ENCODE peak calls at places on chromosomes 11 and 22, in seven cellular contexts. One of them, this sample, is unnamed.

GRCh38 chr11:12808519-12808918 is 134.3 kb downstream of the TEAD1 start:
- DNase-seq in right lobe of liver: no peak
- DNase-seq in AG04449: no peak
- DNase-seq in nephron progenitor cell: no peak
- DNase-seq in lower leg skin: no peak
- DNase-seq in mesothelial cell of epicardium: no peak
- DNase-seq in body of pancreas: no peak
- DNase-seq in this sample: no peak

GRCh38 chr11:105975128-105975527 is 46.9 kb downstream of the MSANTD4 start:
- DNase-seq in right lobe of liver: no peak
- DNase-seq in AG04449: no peak
- DNase-seq in nephron progenitor cell: no peak
- DNase-seq in lower leg skin: no peak
- DNase-seq in mesothelial cell of epicardium: no peak
- DNase-seq in body of pancreas: no peak
- DNase-seq in this sample: no peak

GRCh38 chr11:304915-305833 is 2.4 kb upstream of the IFITM2 start:
- DNase-seq in right lobe of liver: peak
- DNase-seq in AG04449: peak
- DNase-seq in nephron progenitor cell: peak
- DNase-seq in lower leg skin: no peak
- DNase-seq in mesothelial cell of epicardium: no peak
- DNase-seq in body of pancreas: peak
- DNase-seq in this sample: peak

GRCh38 chr11:765025-765801 is 12.1 kb downstream of the GATD1 start:
- DNase-seq in right lobe of liver: peak
- DNase-seq in AG04449: no peak
- DNase-seq in nephron progenitor cell: peak
- DNase-seq in lower leg skin: peak
- DNase-seq in mesothelial cell of epicardium: no peak
- DNase-seq in body of pancreas: peak
- DNase-seq in this sample: peak

GRCh38 chr11:15212876-15213275 is 98.2 kb downstream of the INSC start:
- DNase-seq in right lobe of liver: no peak
- DNase-seq in AG04449: no peak
- DNase-seq in nephron progenitor cell: no peak
- DNase-seq in lower leg skin: no peak
- DNase-seq in mesothelial cell of epicardium: no peak
- DNase-seq in body of pancreas: no peak
- DNase-seq in this sample: no peak

GRCh38 chr22:33038131-33038772 is 19.9 kb downstream of the SYN3 start:
- DNase-seq in right lobe of liver: no peak
- DNase-seq in AG04449: no peak
- DNase-seq in nephron progenitor cell: no peak
- DNase-seq in lower leg skin: peak
- DNase-seq in mesothelial cell of epicardium: no peak
- DNase-seq in body of pancreas: no peak
- DNase-seq in this sample: no peak

GRCh38 chr11:70142171-70142875 is 60.8 kb upstream of the FADD start:
- DNase-seq in right lobe of liver: no peak
- DNase-seq in AG04449: no peak
- DNase-seq in nephron progenitor cell: no peak
- DNase-seq in lower leg skin: no peak
- DNase-seq in mesothelial cell of epicardium: no peak
- DNase-seq in body of pancreas: no peak
- DNase-seq in this sample: no peak

GRCh38 chr11:121426476-121427454 is 25.3 kb upstream of the SORL1 start:
- DNase-seq in right lobe of liver: peak
- DNase-seq in AG04449: no peak
- DNase-seq in nephron progenitor cell: peak
- DNase-seq in lower leg skin: peak
- DNase-seq in mesothelial cell of epicardium: no peak
- DNase-seq in body of pancreas: no peak
- DNase-seq in this sample: peak

GRCh38 chr11:122920579-122920978 is 38.0 kb downstream of the JHY start:
- DNase-seq in right lobe of liver: no peak
- DNase-seq in AG04449: no peak
- DNase-seq in nephron progenitor cell: no peak
- DNase-seq in lower leg skin: no peak
- DNase-seq in mesothelial cell of epicardium: no peak
- DNase-seq in body of pancreas: no peak
- DNase-seq in this sample: no peak

GRCh38 chr11:2798951-2799761 is 86.4 kb downstream of the CDKN1C start:
- DNase-seq in right lobe of liver: no peak
- DNase-seq in AG04449: no peak
- DNase-seq in nephron progenitor cell: no peak
- DNase-seq in lower leg skin: peak
- DNase-seq in mesothelial cell of epicardium: peak
- DNase-seq in body of pancreas: peak
- DNase-seq in this sample: no peak

GRCh38 chr22:38312261-38312800 is 4.9 kb downstream of the CSNK1E start:
- DNase-seq in right lobe of liver: no peak
- DNase-seq in AG04449: no peak
- DNase-seq in nephron progenitor cell: no peak
- DNase-seq in lower leg skin: no peak
- DNase-seq in mesothelial cell of epicardium: no peak
- DNase-seq in body of pancreas: no peak
- DNase-seq in this sample: no peak

GRCh38 chr11:72721689-72722049 is 30.5 kb downstream of the ARAP1 start:
- DNase-seq in right lobe of liver: no peak
- DNase-seq in AG04449: no peak
- DNase-seq in nephron progenitor cell: no peak
- DNase-seq in lower leg skin: peak
- DNase-seq in mesothelial cell of epicardium: peak
- DNase-seq in body of pancreas: peak
- DNase-seq in this sample: no peak

GRCh38 chr11:128525411-128526243 is 61.7 kb downstream of the ETS1 start:
- DNase-seq in right lobe of liver: no peak
- DNase-seq in AG04449: no peak
- DNase-seq in nephron progenitor cell: no peak
- DNase-seq in lower leg skin: no peak
- DNase-seq in mesothelial cell of epicardium: no peak
- DNase-seq in body of pancreas: no peak
- DNase-seq in this sample: no peak

GRCh38 chr11:46293066-46293465 is 15.6 kb downstream of the CREB3L1 start:
- DNase-seq in right lobe of liver: no peak
- DNase-seq in AG04449: no peak
- DNase-seq in nephron progenitor cell: no peak
- DNase-seq in lower leg skin: no peak
- DNase-seq in mesothelial cell of epicardium: no peak
- DNase-seq in body of pancreas: no peak
- DNase-seq in this sample: no peak

GRCh38 chr11:46293616-46294015 is 16.2 kb downstream of the CREB3L1 start:
- DNase-seq in right lobe of liver: no peak
- DNase-seq in AG04449: peak
- DNase-seq in nephron progenitor cell: no peak
- DNase-seq in lower leg skin: no peak
- DNase-seq in mesothelial cell of epicardium: no peak
- DNase-seq in body of pancreas: no peak
- DNase-seq in this sample: no peak

GRCh38 chr11:46290021-46290420 is 12.6 kb downstream of the CREB3L1 start:
- DNase-seq in right lobe of liver: no peak
- DNase-seq in AG04449: no peak
- DNase-seq in nephron progenitor cell: no peak
- DNase-seq in lower leg skin: no peak
- DNase-seq in mesothelial cell of epicardium: no peak
- DNase-seq in body of pancreas: no peak
- DNase-seq in this sample: no peak

GRCh38 chr11:46290598-46291309 is 13.3 kb downstream of the CREB3L1 start:
- DNase-seq in right lobe of liver: peak
- DNase-seq in AG04449: peak
- DNase-seq in nephron progenitor cell: peak
- DNase-seq in lower leg skin: peak
- DNase-seq in mesothelial cell of epicardium: peak
- DNase-seq in body of pancreas: peak
- DNase-seq in this sample: peak

GRCh38 chr11:46291441-46292143 is 14.1 kb downstream of the CREB3L1 start:
- DNase-seq in right lobe of liver: no peak
- DNase-seq in AG04449: no peak
- DNase-seq in nephron progenitor cell: no peak
- DNase-seq in lower leg skin: no peak
- DNase-seq in mesothelial cell of epicardium: no peak
- DNase-seq in body of pancreas: no peak
- DNase-seq in this sample: no peak
- TF ChIP-seq CTCF in right lobe of liver: no peak
- TF ChIP-seq CTCF in AG04449: no peak
- TF ChIP-seq CTCF in nephron progenitor cell: no peak
- TF ChIP-seq CTCF in lower leg skin: no peak
- TF ChIP-seq CTCF in mesothelial cell of epicardium: no peak
- TF ChIP-seq CTCF in body of pancreas: no peak
- TF ChIP-seq CTCF in this sample: no peak

DNA sequence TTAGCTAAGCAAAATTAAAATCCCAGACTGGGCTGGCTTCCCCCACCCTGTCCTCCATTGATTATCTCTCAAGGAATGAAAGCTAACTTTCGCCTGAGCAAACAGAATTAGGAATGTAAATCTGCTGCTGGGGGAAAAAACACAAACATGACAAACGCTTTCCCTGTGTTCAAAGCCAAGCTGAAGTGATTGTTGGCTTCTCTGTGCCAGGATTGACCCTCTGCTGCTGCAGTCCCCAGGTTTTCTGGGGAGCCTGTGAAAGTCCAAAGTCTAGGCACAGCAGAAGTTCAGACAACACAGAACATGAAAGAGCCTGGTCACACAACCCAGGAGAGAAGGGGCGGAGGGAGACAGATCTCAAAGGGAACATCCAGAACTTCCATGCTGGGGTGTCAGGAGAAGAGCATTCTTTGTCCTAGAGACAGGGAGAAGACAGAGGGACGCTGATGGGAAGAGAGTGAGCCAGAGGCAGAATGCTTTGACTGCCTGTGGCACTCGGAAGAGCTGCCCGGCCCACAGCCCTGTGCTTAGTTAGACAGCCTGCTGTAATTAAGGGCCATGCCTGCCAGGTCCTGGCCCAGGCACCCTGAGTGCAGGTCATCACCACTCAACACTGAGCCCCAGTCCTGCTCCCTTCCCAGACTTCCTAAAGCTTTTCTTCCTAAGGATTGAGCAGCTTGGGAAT is 6.9 kb downstream of the PATZ1 start:
- DNase-seq in right lobe of liver: no peak
- DNase-seq in AG04449: no peak
- DNase-seq in nephron progenitor cell: no peak
- DNase-seq in lower leg skin: no peak
- DNase-seq in mesothelial cell of epicardium: no peak
- DNase-seq in body of pancreas: no peak
- DNase-seq in this sample: no peak
- TF ChIP-seq CTCF in right lobe of liver: no peak
- TF ChIP-seq CTCF in AG04449: no peak
- TF ChIP-seq CTCF in nephron progenitor cell: no peak
- TF ChIP-seq CTCF in lower leg skin: no peak
- TF ChIP-seq CTCF in mesothelial cell of epicardium: no peak
- TF ChIP-seq CTCF in body of pancreas: no peak
- TF ChIP-seq CTCF in this sample: no peak

GRCh38 chr11:68498313-68498712 is 37.8 kb downstream of the PPP6R3 start:
- DNase-seq in right lobe of liver: no peak
- DNase-seq in AG04449: no peak
- DNase-seq in nephron progenitor cell: no peak
- DNase-seq in lower leg skin: no peak
- DNase-seq in mesothelial cell of epicardium: no peak
- DNase-seq in body of pancreas: peak
- DNase-seq in this sample: no peak

GRCh38 chr11:68497761-68498160 is 37.2 kb downstream of the PPP6R3 start:
- DNase-seq in right lobe of liver: no peak
- DNase-seq in AG04449: no peak
- DNase-seq in nephron progenitor cell: no peak
- DNase-seq in lower leg skin: no peak
- DNase-seq in mesothelial cell of epicardium: no peak
- DNase-seq in body of pancreas: no peak
- DNase-seq in this sample: no peak

GRCh38 chr11:68495872-68496271 is 35.3 kb downstream of the PPP6R3 start:
- DNase-seq in right lobe of liver: no peak
- DNase-seq in AG04449: no peak
- DNase-seq in nephron progenitor cell: no peak
- DNase-seq in lower leg skin: no peak
- DNase-seq in mesothelial cell of epicardium: no peak
- DNase-seq in body of pancreas: no peak
- DNase-seq in this sample: no peak

GRCh38 chr11:68501813-68502212 is 41.3 kb downstream of the PPP6R3 start:
- DNase-seq in right lobe of liver: no peak
- DNase-seq in AG04449: no peak
- DNase-seq in nephron progenitor cell: no peak
- DNase-seq in lower leg skin: no peak
- DNase-seq in mesothelial cell of epicardium: no peak
- DNase-seq in body of pancreas: no peak
- DNase-seq in this sample: no peak

DNA sequence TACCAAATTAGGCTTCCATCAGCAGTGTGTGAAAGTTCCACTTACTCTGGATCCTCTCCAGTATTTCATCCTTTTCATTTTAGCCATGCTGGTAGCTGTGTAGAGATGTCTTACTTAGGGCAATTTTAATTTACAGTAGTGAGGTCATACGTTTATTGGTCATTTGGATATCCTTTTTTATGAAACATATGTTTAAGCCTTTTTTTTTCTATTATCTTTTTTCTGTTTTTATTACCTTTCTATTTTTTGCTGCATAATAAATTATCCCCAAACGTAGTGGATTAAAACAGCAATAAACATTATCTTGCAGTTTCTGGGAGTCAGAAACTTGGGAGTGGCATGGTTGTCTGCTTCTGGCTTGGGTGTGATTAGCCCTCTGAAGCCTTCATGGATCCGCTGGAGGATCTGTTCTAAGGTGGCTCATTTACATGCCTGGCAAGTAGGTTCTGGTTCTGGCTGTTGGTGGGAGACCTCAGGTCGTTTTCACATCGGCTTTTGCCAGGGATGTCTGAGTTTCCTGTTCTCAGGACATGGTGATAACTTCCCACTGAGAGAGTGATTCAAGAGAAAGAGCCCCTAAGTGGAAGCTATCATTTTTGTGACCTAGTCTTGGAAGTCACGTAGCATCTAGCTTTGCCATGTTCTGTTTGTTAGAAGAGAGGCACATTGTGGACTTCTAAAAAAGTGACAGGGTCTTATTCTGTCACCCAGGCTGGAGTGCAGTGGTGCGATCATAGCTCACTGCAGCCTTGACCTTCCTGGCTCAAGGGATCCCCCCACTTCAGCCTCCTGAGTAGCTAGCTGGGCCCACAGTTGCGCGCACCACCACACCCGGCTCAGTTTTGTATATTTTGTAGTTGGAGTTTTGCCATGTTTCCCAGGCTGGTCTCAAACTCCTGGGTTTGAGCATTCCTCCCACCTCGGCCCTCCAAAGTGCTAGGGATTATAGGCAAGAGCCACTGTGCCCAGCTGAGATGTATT is 38.6 kb downstream of the PPP6R3 start:
- DNase-seq in right lobe of liver: no peak
- DNase-seq in AG04449: no peak
- DNase-seq in nephron progenitor cell: no peak
- DNase-seq in lower leg skin: no peak
- DNase-seq in mesothelial cell of epicardium: no peak
- DNase-seq in body of pancreas: no peak
- DNase-seq in this sample: no peak
- TF ChIP-seq CTCF in right lobe of liver: no peak
- TF ChIP-seq CTCF in AG04449: no peak
- TF ChIP-seq CTCF in nephron progenitor cell: no peak
- TF ChIP-seq CTCF in lower leg skin: no peak
- TF ChIP-seq CTCF in mesothelial cell of epicardium: no peak
- TF ChIP-seq CTCF in body of pancreas: no peak
- TF ChIP-seq CTCF in this sample: no peak

DNA sequence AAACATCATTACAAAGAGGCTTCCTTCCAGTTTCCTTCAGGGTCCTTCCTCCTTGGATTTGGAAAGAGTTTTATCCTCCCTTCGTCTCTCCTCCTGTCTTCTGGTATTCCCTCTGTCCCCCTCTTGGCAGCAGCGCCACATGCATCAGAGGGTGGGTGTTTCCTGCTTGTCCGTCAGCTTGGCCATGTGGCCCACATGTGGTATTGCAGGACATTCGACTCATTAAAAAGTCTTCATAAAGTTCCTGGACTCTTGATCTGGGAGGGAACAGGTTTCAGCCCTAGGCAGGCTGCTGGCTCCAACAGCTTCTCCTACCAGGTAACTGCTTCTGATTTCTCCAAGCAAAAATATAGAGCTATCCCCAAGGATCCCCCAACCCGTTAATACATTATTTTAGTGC is 189.8 kb downstream of the CSNK2A3 start:
- DNase-seq in right lobe of liver: no peak
- DNase-seq in AG04449: no peak
- DNase-seq in nephron progenitor cell: no peak
- DNase-seq in lower leg skin: no peak
- DNase-seq in mesothelial cell of epicardium: no peak
- DNase-seq in body of pancreas: no peak
- DNase-seq in this sample: no peak
- TF ChIP-seq CTCF in right lobe of liver: no peak
- TF ChIP-seq CTCF in AG04449: peak
- TF ChIP-seq CTCF in nephron progenitor cell: peak
- TF ChIP-seq CTCF in lower leg skin: no peak
- TF ChIP-seq CTCF in mesothelial cell of epicardium: peak
- TF ChIP-seq CTCF in body of pancreas: no peak
- TF ChIP-seq CTCF in this sample: peak

This sample was measured in endothelial cell.